ENCODE peak calls at places on chromosomes 4 and X, in six cellular contexts. X, S, P, W, T and K are unnamed samples.

GRCh38 chr4:26032142-26032541 is 118.1 kb downstream of the SMIM20 start:
- DNase-seq in X (no peak), S (no peak), P (peak; percentile 47), W (no peak), T (no peak), K (no peak)

GRCh38 chrX:15761564-15762191 is 23.6 kb downstream of the CA5B start:
- DNase-seq in X (peak; percentile 53), S (peak; percentile 38), P (peak; percentile 40), W (peak; percentile 36), T (peak; percentile 30), K (peak; percentile 6)

GRCh38 chr4:149884046-149884445 is 68.4 kb upstream of the IQCM start:
- DNase-seq in X (no peak), S (peak; percentile 7), P (peak; percentile 15), W (no peak), T (no peak), K (no peak)

GRCh38 chr4:187006189-187006618 is 282.5 kb upstream of the FAT1 start:
- DNase-seq in X (peak; percentile 14), S (peak; percentile 75), P (peak; percentile 48), W (no peak), T (no peak), K (no peak)

GRCh38 chrX:19723427-19723826 is 164.0 kb downstream of the SH3KBP1 start:
- DNase-seq in X (no peak), S (no peak), P (no peak), W (no peak), T (no peak), K (no peak)

GRCh38 chrX:11273544-11273943 is 19.7 kb upstream of the AMELX start:
- DNase-seq in X (no peak), S (peak; percentile 6), P (peak; percentile 2), W (no peak), T (no peak), K (no peak)

GRCh38 chrX:128759745-128760144 is 707.5 kb upstream of the ACTRT1 start:
- DNase-seq in X (no peak), S (no peak), P (no peak), W (no peak), T (no peak), K (no peak)

GRCh38 chr4:83075696-83076095 is 38.8 kb downstream of the PLAC8 start:
- DNase-seq in X (no peak), S (peak; percentile 40), P (peak; percentile 77), W (no peak), T (no peak), K (no peak)

GRCh38 chr4:129246850-129247542 is 151.0 kb downstream of the C4orf33 start:
- DNase-seq in X (peak; percentile 12), S (no peak), P (no peak), W (no peak), T (no peak), K (no peak)

GRCh38 chr4:76611164-76611563 is 176.1 kb downstream of the SHROOM3 start:
- DNase-seq in X (no peak), S (peak; percentile 75), P (peak; percentile 48), W (no peak), T (no peak), K (no peak)

GRCh38 chrX:99653352-99653751 is 756.7 kb downstream of the PCDH19 start:
- DNase-seq in X (no peak), S (no peak), P (no peak), W (no peak), T (no peak), K (no peak)

GRCh38 chr4:155796031-155796430 is 37.2 kb downstream of the GUCY1B1 start:
- DNase-seq in X (peak; percentile 37), S (peak; percentile 44), P (peak; percentile 21), W (no peak), T (no peak), K (no peak)

GRCh38 chr4:47612116-47613023 is 127.3 kb downstream of the ATP10D start:
- DNase-seq in X (no peak), S (peak; percentile 2), P (peak; percentile 18), W (no peak), T (no peak), K (no peak)